ENCODE peak calls at places on chromosomes 6 and 20, in eight cellular contexts. R is stimulated activated CD4-positive, alpha-beta T cell treated with anti-CD3 and anti-CD28 coated beads, Interleukin-1b, Interleukin-23, amount 100 ng/mL, for 1 hour; C is heart left ventricle; X is right cardiac atrium; T is GM03348; A is fibroblast of lung; D is RPMI7951; Z is AG20443. L is an unnamed sample.

GRCh38 chr6:71724456-71725180 is 161.7 kb upstream of the RIMS1 start:
- DNase-seq in R (no peak), C (no peak), X (no peak), T (no peak), A (peak), D (no peak), Z (no peak), L (peak)

GRCh38 chr6:7086488-7086887 is 21.3 kb upstream of the RREB1 start:
- DNase-seq in R (no peak), C (peak), X (peak), T (peak), A (peak), D (peak), Z (peak), L (no peak)

GRCh38 chr20:54227751-54228150 is 19.9 kb downstream of the PFDN4 start:
- DNase-seq in R (no peak), C (no peak), X (no peak), T (no peak), A (no peak), D (no peak), Z (no peak), L (no peak)

GRCh38 chr6:52261229-52261628 is 16.9 kb upstream of the IL17F start:
- DNase-seq in R (no peak), C (no peak), X (no peak), T (peak), A (peak), D (peak), Z (peak), L (no peak)

GRCh38 chr6:146546440-146546839 is 2.8 kb downstream of the RAB32 start:
- DNase-seq in R (no peak), C (no peak), X (no peak), T (peak), A (peak), D (peak), Z (peak), L (peak)

GRCh38 chr6:158566207-158566818 is 6.4 kb downstream of the TMEM181 start:
- DNase-seq in R (no peak), C (no peak), X (no peak), T (no peak), A (no peak), D (no peak), Z (no peak), L (no peak)

GRCh38 chr20:46040902-46041535 is 12.0 kb downstream of the SLC12A5 start:
- DNase-seq in R (no peak), C (no peak), X (peak), T (peak), A (peak), D (peak), Z (peak), L (peak)

GRCh38 chr6:163719028-163719742 is 304.7 kb downstream of the QKI start:
- DNase-seq in R (no peak), C (no peak), X (no peak), T (no peak), A (no peak), D (no peak), Z (no peak), L (no peak)

GRCh38 chr6:88477411-88477810 is 311.3 kb upstream of the CNR1 start:
- DNase-seq in R (no peak), C (no peak), X (no peak), T (no peak), A (no peak), D (peak), Z (no peak), L (peak)

GRCh38 chr20:31933698-31934097 is 18.1 kb downstream of the PDRG1 start:
- DNase-seq in R (no peak), C (no peak), X (no peak), T (no peak), A (no peak), D (no peak), Z (no peak), L (no peak)

GRCh38 chr6:146135167-146135566 is 106.3 kb downstream of the GRM1 start:
- DNase-seq in R (no peak), C (no peak), X (no peak), T (no peak), A (peak), D (no peak), Z (no peak), L (no peak)

GRCh38 chr6:159877256-159877808 is 13.5 kb upstream of the MAS1 start:
- DNase-seq in R (no peak), C (no peak), X (no peak), T (no peak), A (no peak), D (no peak), Z (no peak), L (no peak)

GRCh38 chr20:43658068-43658722 is 8.7 kb upstream of the MYBL2 start:
- DNase-seq in R (no peak), C (no peak), X (no peak), T (no peak), A (peak), D (peak), Z (peak), L (peak)

GRCh38 chr6:131950767-131951575 is at the start of gene CCN2:
- DNase-seq in R (no peak), C (peak), X (peak), T (peak), A (peak), D (peak), Z (peak), L (peak)

GRCh38 chr20:57038608-57039440 is 227.6 kb downstream of the BMP7 start:
- DNase-seq in R (no peak), C (no peak), X (no peak), T (no peak), A (no peak), D (peak), Z (no peak), L (no peak)

GRCh38 chr6:111417946-111418345 is 65.1 kb downstream of the REV3L start:
- DNase-seq in R (no peak), C (no peak), X (no peak), T (no peak), A (peak), D (no peak), Z (no peak), L (peak)

GRCh38 chr6:82691997-82692396 is 328.4 kb downstream of the TPBG start:
- DNase-seq in R (no peak), C (no peak), X (no peak), T (no peak), A (no peak), D (no peak), Z (no peak), L (peak)

GRCh38 chr6:7730852-7731251 is 5.0 kb downstream of the BMP6 start:
- DNase-seq in R (no peak), C (no peak), X (no peak), T (peak), A (peak), D (peak), Z (peak), L (peak)

GRCh38 chr20:2750343-2751251 is 49.8 kb downstream of the CPXM1 start:
- DNase-seq in R (no peak), C (no peak), X (peak), T (peak), A (peak), D (peak), Z (peak), L (peak)

GRCh38 chr6:18360188-18360587 is 27.0 kb upstream of the RNF144B start:
- DNase-seq in R (no peak), C (no peak), X (no peak), T (no peak), A (no peak), D (no peak), Z (no peak), L (no peak)

GRCh38 chr20:12044969-12045368 is 127.3 kb downstream of the BTBD3 start:
- DNase-seq in R (no peak), C (no peak), X (no peak), T (no peak), A (no peak), D (no peak), Z (no peak), L (no peak)

GRCh38 chr20:43914286-43914685 is 366 bp upstream of the TOX2 start:
- DNase-seq in R (no peak), C (no peak), X (peak), T (no peak), A (no peak), D (peak), Z (peak), L (no peak)

GRCh38 chr6:95866732-95867131 is 149.0 kb upstream of the FUT9 start:
- DNase-seq in R (no peak), C (no peak), X (peak), T (no peak), A (no peak), D (no peak), Z (no peak), L (peak)

GRCh38 chr6:159532155-159532554 is 160.9 kb downstream of the SOD2 start:
- DNase-seq in R (no peak), C (no peak), X (no peak), T (no peak), A (no peak), D (no peak), Z (no peak), L (no peak)

GRCh38 chr6:47057830-47058540 is 15.9 kb upstream of the ADGRF1 start:
- DNase-seq in R (no peak), C (no peak), X (no peak), T (no peak), A (peak), D (peak), Z (no peak), L (peak)

GRCh38 chr20:57828696-57829095 is 118.9 kb upstream of the PMEPA1 start:
- DNase-seq in R (no peak), C (no peak), X (no peak), T (no peak), A (no peak), D (no peak), Z (no peak), L (no peak)

GRCh38 chr6:138610816-138611215 is 111.5 kb upstream of the NHSL1 start:
- DNase-seq in R (no peak), C (no peak), X (no peak), T (no peak), A (no peak), D (no peak), Z (no peak), L (no peak)

GRCh38 chr6:83442752-83443151 is 11.9 kb upstream of the ME1 start:
- DNase-seq in R (no peak), C (no peak), X (no peak), T (peak), A (peak), D (peak), Z (peak), L (peak)

GRCh38 chr20:24818056-24818455 is 131.0 kb upstream of the CST7 start:
- DNase-seq in R (no peak), C (no peak), X (no peak), T (no peak), A (no peak), D (no peak), Z (no peak), L (no peak)

GRCh38 chr20:44075191-44075949 is 111.6 kb downstream of the JPH2 start:
- DNase-seq in R (no peak), C (no peak), X (no peak), T (no peak), A (no peak), D (peak), Z (no peak), L (no peak)

GRCh38 chr6:90296346-90297123 is at the start of gene BACH2:
- DNase-seq in R (peak), C (peak), X (peak), T (peak), A (peak), D (peak), Z (peak), L (peak)

GRCh38 chr20:1895674-1896496 is 678 bp downstream of the SIRPA start:
- DNase-seq in R (no peak), C (no peak), X (peak), T (peak), A (no peak), D (no peak), Z (peak), L (peak)

L was measured in kidney tubule cell.